ENCODE peak calls at places on chromosomes 4 and X, in nine cellular contexts. A, T, C, B, E, Z, X, P and K are unnamed samples.

GRCh38 chrX:66914082-66914481 is 275.2 kb upstream of the EDA2R start:
- DNase-seq in X (no peak), P (no peak), B (no peak), E (no peak), A (peak; percentile 90), T (no peak), C (peak; percentile 0), Z (no peak), K (no peak)

GRCh38 chr4:148026022-148026421 is 294.1 kb downstream of the ARHGAP10 start:
- DNase-seq in C (no peak), B (no peak), T (no peak), A (no peak), Z (no peak), E (no peak), X (no peak), P (no peak), K (no peak)

GRCh38 chr4:15718959-15719358 is 16.1 kb downstream of the BST1 start:
- DNase-seq in T (no peak), E (no peak), Z (no peak), P (no peak), A (no peak), B (no peak), C (peak; percentile 20), X (no peak), K (no peak)

GRCh38 chrX:25206761-25207160 is 191.0 kb upstream of the ARX start:
- DNase-seq in Z (no peak), B (no peak), T (no peak), A (no peak), E (no peak), P (no peak), C (no peak), X (no peak), K (no peak)

GRCh38 chrX:140762061-140762460 is 52.5 kb downstream of the LINC00632 start:
- DNase-seq in B (no peak), Z (peak; percentile 26), C (peak; percentile 5), E (peak; percentile 49), T (peak; percentile 39), P (peak; percentile 50), X (no peak), A (peak; percentile 49), K (peak; percentile 68)

GRCh38 chrX:106917830-106918500 is 2.2 kb upstream of the CLDN2 start:
- DNase-seq in C (no peak), A (no peak), X (peak; percentile 88), B (no peak), T (no peak), Z (no peak), E (no peak), P (no peak), K (peak; percentile 84)

GRCh38 chrX:153934473-153935325 is at the start of gene NAA10:
- DNase-seq in A (peak; percentile 85), B (no peak), T (peak; percentile 62), E (peak; percentile 63), P (peak; percentile 98), X (no peak), Z (peak; percentile 89), C (peak; percentile 32), K (peak; percentile 72)

GRCh38 chrX:46782034-46782433 is 23.1 kb upstream of the SLC9A7 start:
- DNase-seq in E (no peak), B (no peak), T (no peak), C (no peak), A (no peak), P (no peak), Z (no peak), X (no peak), K (no peak)

DNA sequence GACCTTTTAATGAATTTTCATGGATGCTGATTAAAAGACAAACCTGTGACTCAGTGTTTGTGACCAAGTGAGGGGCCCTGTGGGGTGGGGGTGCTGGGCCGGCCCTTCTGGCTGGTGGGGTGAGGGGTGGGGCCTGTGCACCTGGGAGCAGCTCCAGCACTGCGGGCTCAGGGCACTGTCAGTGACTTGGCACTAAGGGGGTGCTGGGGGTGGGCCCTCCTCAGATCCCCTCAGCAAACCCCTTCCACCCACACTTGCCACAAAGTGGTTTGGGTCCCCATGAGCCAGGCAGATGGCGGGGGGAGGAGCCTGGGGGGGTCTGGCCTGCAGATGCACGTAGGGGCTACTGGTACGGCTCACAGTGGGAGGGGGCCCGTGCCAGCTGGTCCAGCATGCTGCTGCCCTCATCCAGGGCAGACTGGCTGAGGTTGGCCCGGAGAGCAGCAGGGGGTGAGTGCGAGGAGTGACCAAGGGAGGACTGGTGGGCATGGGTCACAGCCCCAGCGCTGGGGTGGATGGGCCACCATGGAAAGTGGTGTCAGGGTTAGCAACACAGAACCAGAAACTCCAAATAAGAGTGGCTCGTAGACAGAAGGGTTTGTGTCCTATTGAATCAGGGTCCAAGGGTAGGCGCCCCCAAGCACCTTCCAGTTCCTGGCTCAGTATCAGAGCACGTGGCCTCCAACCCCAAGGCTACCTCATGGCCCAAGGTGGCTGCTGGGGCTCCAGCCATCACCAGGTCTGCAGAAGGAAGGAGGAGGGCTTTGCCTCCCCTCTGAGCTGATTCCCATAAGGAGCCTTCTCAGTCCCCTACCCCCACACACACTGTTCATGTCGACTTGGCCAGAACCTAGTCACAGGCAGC is 10.1 kb downstream of the NKX1-1 start:
- DNase-seq in E (peak; percentile 16), Z (no peak), P (peak; percentile 26), T (peak; percentile 5), X (no peak), B (no peak), A (no peak), C (no peak), K (no peak)
- TF ChIP-seq MAX in E (no peak), Z (no peak), P (no peak), T (no peak), X (no peak), B (no peak), A (no peak), C (no peak), K (no peak)

GRCh38 chrX:137052641-137053235 is 18.9 kb upstream of the GPR101 start:
- DNase-seq in X (no peak), P (peak; percentile 35), T (peak; percentile 19), C (no peak), A (no peak), Z (no peak), E (no peak), B (no peak), K (no peak)

GRCh38 chrX:137051978-137052640 is 18.3 kb upstream of the GPR101 start:
- DNase-seq in B (peak; percentile 1), Z (peak; percentile 82), X (peak; percentile 12), E (peak; percentile 88), P (peak; percentile 88), T (peak; percentile 79), A (peak; percentile 64), C (peak; percentile 21), K (peak; percentile 58)
- TF ChIP-seq MAX in B (no peak), Z (no peak), X (no peak), E (no peak), P (no peak), T (no peak), A (no peak), C (no peak), K (no peak)

DNA sequence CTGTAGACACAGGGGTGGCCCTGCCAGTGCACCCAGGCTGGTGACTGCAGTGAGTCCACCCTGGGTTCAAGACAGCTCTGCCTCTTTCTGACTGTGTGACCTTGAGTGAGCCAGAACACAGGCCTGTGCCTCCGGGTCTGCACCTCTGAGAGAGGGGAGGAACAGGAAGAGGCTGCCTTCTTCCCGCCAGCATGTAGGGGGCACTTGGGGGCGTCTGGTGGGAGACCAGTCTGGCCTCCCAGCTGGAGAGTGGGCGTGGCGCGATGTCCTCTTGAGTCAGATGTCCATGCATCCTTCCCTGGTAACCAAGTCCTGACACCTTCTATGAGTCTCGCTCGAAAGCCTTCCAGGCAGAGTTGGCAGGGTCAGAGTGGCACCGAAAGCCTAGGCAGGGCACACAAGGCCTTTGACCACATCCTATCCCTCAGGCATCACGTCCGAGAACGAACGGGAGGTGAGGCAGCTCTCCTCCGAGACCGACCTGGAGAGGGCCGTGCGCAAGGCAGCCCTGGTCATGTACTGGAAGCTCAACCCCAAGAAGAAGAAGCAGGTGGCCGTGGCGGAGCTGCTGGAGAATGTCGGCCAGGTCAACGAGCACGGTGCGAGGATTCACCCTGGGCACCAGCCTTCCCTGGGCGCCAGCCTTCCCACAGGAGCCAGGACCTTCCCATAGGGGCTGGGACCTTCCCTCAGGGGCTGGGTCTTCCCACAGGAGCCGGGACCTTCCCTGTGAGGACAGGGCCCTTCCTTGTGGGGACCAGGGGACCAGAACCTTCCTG is 21.3 kb downstream of the WFS1 start:
- DNase-seq in B (no peak), P (no peak), X (no peak), T (no peak), E (no peak), C (peak; percentile 21), A (peak; percentile 25), Z (no peak), K (no peak)
- TF ChIP-seq MAX in B (no peak), P (no peak), X (no peak), T (no peak), E (no peak), C (no peak), A (no peak), Z (no peak), K (no peak)

GRCh38 chrX:103063918-103064434 is at the start of gene BEX1:
- DNase-seq in T (peak; percentile 68), C (peak; percentile 35), P (peak; percentile 86), E (peak; percentile 64), A (no peak), Z (no peak), B (no peak), X (no peak), K (no peak)
- TF ChIP-seq MAX in T (peak; percentile 25), C (no peak), P (peak; percentile 43), E (peak; percentile 19), A (no peak), Z (no peak), B (no peak), X (no peak), K (no peak)

GRCh38 chr4:71549516-71550160 is 210.8 kb downstream of the SLC4A4 start:
- DNase-seq in Z (no peak), P (no peak), X (no peak), A (no peak), B (no peak), T (no peak), E (no peak), C (no peak), K (no peak)

GRCh38 chr4:71554025-71554424 is 215.2 kb downstream of the SLC4A4 start:
- DNase-seq in A (no peak), C (no peak), P (no peak), E (no peak), Z (no peak), T (no peak), X (no peak), B (no peak), K (no peak)

GRCh38 chr4:71550220-71551190 is 211.7 kb downstream of the SLC4A4 start:
- DNase-seq in E (no peak), X (no peak), T (peak; percentile 15), A (no peak), P (no peak), B (no peak), Z (no peak), C (no peak), K (peak; percentile 53)

GRCh38 chr4:71558248-71558647 is 219.4 kb downstream of the SLC4A4 start:
- DNase-seq in C (no peak), Z (no peak), E (no peak), B (no peak), P (no peak), X (no peak), A (no peak), T (no peak), K (no peak)

DNA sequence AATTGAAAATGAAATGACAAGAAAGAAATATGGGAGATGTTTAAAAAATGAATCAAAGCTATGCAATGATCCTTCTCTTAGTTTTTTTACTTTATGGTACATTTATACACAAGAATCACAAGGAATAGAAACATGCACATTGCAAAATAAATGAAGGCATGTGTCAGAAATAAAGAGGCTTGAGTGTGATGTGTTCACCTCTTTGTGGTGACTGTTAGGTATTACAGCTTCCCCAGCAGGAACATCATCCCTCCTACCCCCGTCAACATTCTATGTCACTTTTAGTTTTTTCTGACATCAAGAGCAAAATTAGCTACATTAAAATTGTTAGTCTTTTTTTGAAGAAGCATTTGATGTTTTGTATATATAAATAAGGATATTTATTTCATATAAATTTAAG is 214.8 kb downstream of the SLC4A4 start:
- DNase-seq in E (no peak), P (peak; percentile 0), X (peak; percentile 10), C (no peak), B (no peak), Z (peak; percentile 25), T (no peak), A (peak; percentile 13), K (peak; percentile 39)
- TF ChIP-seq MAX in E (no peak), P (no peak), X (no peak), C (no peak), B (no peak), Z (no peak), T (no peak), A (no peak), K (no peak)